ENCODE peak calls at places on chromosomes 5 and 9, in eight cellular contexts. B, W, G, X, S, R, U and Q are unnamed samples.

GRCh38 chr5:59361454-59361853 is 532.1 kb downstream of the PDE4D start:
- DNase-seq in B (no peak), S (peak; percentile 44), X (no peak), R (no peak), W (no peak), U (no peak), G (no peak), Q (no peak)

GRCh38 chr5:143401846-143402463 is 1.5 kb downstream of the NR3C1 start:
- DNase-seq in R (no peak), B (no peak), G (no peak), S (peak; percentile 21), U (no peak), W (no peak), X (no peak), Q (peak; percentile 28)

GRCh38 chr5:94613583-94613982 is 4.8 kb downstream of the KIAA0825 start:
- DNase-seq in G (no peak), S (peak; percentile 16), R (peak; percentile 30), U (no peak), X (no peak), W (peak; percentile 19), B (no peak), Q (peak; percentile 20)

GRCh38 chr9:91549177-91549576 is 125.5 kb upstream of the NFIL3 start:
- DNase-seq in U (no peak), X (no peak), W (no peak), R (no peak), G (no peak), B (no peak), S (no peak), Q (no peak)

GRCh38 chr9:122379340-122379739 is 8.5 kb downstream of the PTGS1 start:
- DNase-seq in U (no peak), B (no peak), G (no peak), R (no peak), S (no peak), X (no peak), W (no peak), Q (peak; percentile 46)

GRCh38 chr9:89083626-89084025 is 92.4 kb downstream of the S1PR3 start:
- DNase-seq in B (no peak), S (no peak), U (no peak), R (no peak), W (no peak), G (no peak), X (no peak), Q (no peak)

GRCh38 chr9:131724678-131725077 is 15.2 kb downstream of the RAPGEF1 start:
- DNase-seq in G (no peak), R (no peak), U (no peak), W (no peak), S (no peak), B (no peak), X (no peak), Q (no peak)

GRCh38 chr5:54520940-54521339 is 3.4 kb downstream of the SNX18 start:
- DNase-seq in R (no peak), U (no peak), G (no peak), S (no peak), X (no peak), B (no peak), W (no peak), Q (no peak)

GRCh38 chr5:157252741-157253465 is 13.0 kb upstream of the CYFIP2 start:
- DNase-seq in X (no peak), G (no peak), W (no peak), U (no peak), R (peak; percentile 7), B (peak; percentile 27), S (no peak), Q (peak; percentile 86)

GRCh38 chr9:11735391-11735790 is 957.8 kb upstream of the TYRP1 start:
- DNase-seq in U (no peak), B (no peak), R (no peak), W (no peak), G (no peak), X (no peak), S (no peak), Q (no peak)

GRCh38 chr5:93303291-93303691 is 277.7 kb downstream of the NR2F1-AS1 start:
- DNase-seq in W (no peak), S (no peak), B (no peak), X (no peak), G (no peak), U (no peak), R (peak; percentile 23), Q (no peak)

GRCh38 chr5:66174338-66174737 is 30.2 kb downstream of the SREK1 start:
- DNase-seq in B (no peak), W (no peak), S (peak; percentile 21), X (no peak), R (peak; percentile 65), G (no peak), U (no peak), Q (no peak)

GRCh38 chr5:36272136-36272665 is 29.5 kb downstream of the RANBP3L start:
- DNase-seq in W (no peak), X (no peak), G (no peak), B (no peak), U (no peak), R (peak; percentile 10), S (no peak), Q (no peak)

GRCh38 chr9:137384116-137384756 is 38.7 kb downstream of the EXD3 start:
- DNase-seq in S (no peak), R (peak; percentile 53), G (no peak), U (no peak), W (no peak), B (no peak), X (peak; percentile 53), Q (no peak)

GRCh38 chr5:170312666-170313065 is 15.1 kb upstream of the LCP2 start:
- DNase-seq in U (no peak), S (no peak), G (no peak), X (no peak), R (peak; percentile 61), B (no peak), W (no peak), Q (peak; percentile 82)

GRCh38 chr5:81391-82021 is 10.5 kb upstream of the PLEKHG4B start:
- DNase-seq in G (no peak), X (no peak), U (no peak), S (no peak), W (no peak), B (no peak), R (no peak), Q (no peak)

GRCh38 chr9:131167936-131168335 is 42.5 kb downstream of the NUP214 start:
- DNase-seq in U (no peak), B (no peak), G (no peak), X (no peak), R (no peak), S (no peak), W (no peak), Q (no peak)

GRCh38 chr5:53095222-53095621 is 14.3 kb downstream of the MOCS2 start:
- DNase-seq in S (no peak), R (no peak), U (no peak), B (no peak), X (no peak), W (no peak), G (no peak), Q (no peak)

GRCh38 chr9:93124793-93125192 is 9.3 kb downstream of the NINJ1 start:
- DNase-seq in W (no peak), U (no peak), R (no peak), B (no peak), S (no peak), X (no peak), G (no peak), Q (peak; percentile 1)

GRCh38 chr5:77851229-77852067 is 75.3 kb upstream of the TBCA start:
- DNase-seq in U (no peak), X (no peak), S (no peak), W (peak; percentile 49), R (peak; percentile 22), B (no peak), G (peak; percentile 14), Q (no peak)

DNA sequence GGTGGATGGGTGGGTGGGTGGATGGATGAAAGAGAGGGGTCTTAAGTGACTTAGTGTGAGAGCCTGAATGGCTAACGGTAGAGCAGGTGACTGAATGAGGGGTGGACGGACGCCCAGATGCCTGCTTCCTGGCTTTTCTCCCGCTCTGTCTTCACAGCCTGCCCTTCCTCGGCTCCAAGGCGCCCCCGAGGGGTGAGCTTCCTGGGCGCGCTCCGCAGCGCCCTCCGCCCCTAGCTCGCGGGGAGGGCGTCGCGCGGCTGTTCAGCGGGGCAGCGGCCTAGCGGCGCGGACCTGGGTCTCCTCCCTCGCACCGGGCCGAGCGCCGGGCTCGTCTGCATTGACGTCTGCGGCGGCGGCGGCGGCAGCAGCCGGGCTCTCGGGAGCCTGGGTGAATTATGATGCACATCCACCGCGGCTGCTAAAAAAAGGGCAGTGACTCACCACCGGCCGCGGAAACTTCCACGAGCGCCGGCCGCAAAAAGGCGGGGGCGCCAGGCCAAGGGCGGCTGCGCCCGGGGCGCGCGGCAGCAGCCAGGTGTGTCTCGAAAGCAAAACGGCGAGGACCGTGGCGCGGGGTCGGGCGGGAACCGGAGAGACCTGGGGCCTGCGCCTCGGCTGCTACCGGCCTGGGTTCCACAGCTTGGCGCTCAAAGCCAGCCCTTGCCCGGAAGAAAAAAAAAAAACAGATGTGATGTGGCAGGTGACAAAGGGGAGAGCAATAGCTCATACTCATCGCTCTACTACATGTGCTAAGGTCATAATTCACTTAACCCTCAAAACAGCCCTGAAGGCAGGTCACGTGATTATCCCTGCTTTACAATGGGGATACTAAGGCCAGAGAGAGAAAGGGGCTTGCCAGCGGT is 143.0 kb upstream of the ADRA1B start:
- DNase-seq in S (peak; percentile 86), R (peak; percentile 84), B (peak; percentile 84), W (peak; percentile 34), U (peak; percentile 52), G (peak; percentile 78), X (peak; percentile 46), Q (peak; percentile 93)
- TF ChIP-seq CTCF in S (peak; percentile 59), R (peak; percentile 5), B (peak; percentile 8), W (no peak), U (no peak), G (peak; percentile 53), X (no peak), Q (no peak)

DNA sequence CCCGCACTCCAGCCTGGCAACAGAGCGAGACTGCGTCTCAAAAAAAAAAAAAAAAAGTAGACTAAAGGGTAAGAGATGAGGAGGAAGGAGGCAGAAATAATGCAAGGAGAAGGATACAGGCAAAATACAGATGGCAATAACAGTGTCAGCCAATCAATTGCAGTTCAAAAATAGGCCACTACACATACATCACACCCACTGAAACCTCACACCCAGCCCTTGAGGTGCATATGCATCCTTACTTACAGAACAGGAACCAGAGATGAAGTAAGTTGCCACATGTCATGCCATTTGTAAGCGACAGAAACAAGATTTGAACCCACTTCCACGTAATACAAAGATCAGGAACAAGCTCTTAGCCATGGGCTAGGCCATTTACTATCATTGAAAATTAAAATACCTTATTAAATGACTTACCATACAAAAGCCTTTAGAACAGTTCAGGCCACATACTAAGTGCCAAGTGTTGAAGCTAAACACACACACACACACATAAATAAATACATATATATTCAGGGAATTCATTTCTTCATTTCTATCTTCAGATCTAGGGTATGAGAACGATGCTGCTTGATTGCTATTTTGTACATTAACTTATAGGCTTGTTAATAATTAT is 98.4 kb downstream of the FNBP1 start:
- DNase-seq in U (no peak), W (no peak), S (no peak), B (no peak), R (no peak), G (no peak), X (no peak), Q (peak; percentile 81)
- TF ChIP-seq CTCF in U (no peak), W (no peak), S (no peak), B (no peak), R (no peak), G (no peak), X (no peak), Q (peak; percentile 28)

GRCh38 chr9:1434082-1434481 is 383.9 kb downstream of the DMRT2 start:
- DNase-seq in S (peak; percentile 31), R (no peak), W (peak; percentile 8), G (no peak), U (no peak), B (no peak), X (no peak), Q (no peak)
- TF ChIP-seq CTCF in S (peak; percentile 48), R (no peak), W (peak; percentile 74), G (no peak), U (no peak), B (no peak), X (no peak), Q (no peak)

GRCh38 chr5:134374234-134374633 is 2.9 kb downstream of the UBE2B start:
- DNase-seq in R (peak; percentile 19), G (no peak), S (peak; percentile 36), B (no peak), U (no peak), W (no peak), X (no peak), Q (peak; percentile 34)
- TF ChIP-seq CTCF in R (peak; percentile 1), G (no peak), S (peak; percentile 40), B (no peak), U (no peak), W (no peak), X (no peak), Q (no peak)